ENCODE peak calls at places on chromosomes 5 and 9, in seven cellular contexts. K is esophagus muscularis mucosa, J is tibial nerve, C is T-helper 2 cell, W is astrocyte of the hippocampus, V is nucleus accumbens, N is posterior vena cava. P is an unnamed sample.

GRCh38 chr5:178627259-178627598 is 379 bp upstream of the CLK4 start:
- DNase-seq in K (no peak), J (no peak), C (no peak), W (no peak), V (no peak), N (no peak), P (no peak)

GRCh38 chr5:153824909-153825308 is 213.8 kb downstream of the FAM114A2 start:
- DNase-seq in K (no peak), J (no peak), C (no peak), W (peak), V (no peak), N (no peak), P (no peak)

GRCh38 chr5:64811050-64811640 is 42.4 kb downstream of the CWC27 start:
- DNase-seq in K (no peak), J (no peak), C (no peak), W (peak), V (no peak), N (no peak), P (peak)

GRCh38 chr9:116421006-116421538 is 266.0 kb upstream of the TRIM32 start:
- DNase-seq in K (no peak), J (no peak), C (no peak), W (no peak), V (no peak), N (no peak), P (no peak)

GRCh38 chr5:39209924-39210323 is 9.4 kb downstream of the FYB1 start:
- DNase-seq in K (no peak), J (no peak), C (peak), W (no peak), V (no peak), N (no peak), P (no peak)

GRCh38 chr5:11046160-11046559 is 285.1 kb upstream of the DAP start:
- DNase-seq in K (peak), J (no peak), C (no peak), W (no peak), V (peak), N (no peak), P (no peak)

GRCh38 chr9:135601988-135602387 is 37.4 kb downstream of the GLT6D1 start:
- DNase-seq in K (no peak), J (no peak), C (no peak), W (no peak), V (no peak), N (peak), P (no peak)

GRCh38 chr5:3301316-3301715 is 294.3 kb upstream of the IRX1 start:
- DNase-seq in K (no peak), J (no peak), C (no peak), W (no peak), V (no peak), N (peak), P (no peak)

GRCh38 chr9:130296783-130297055 is 31.2 kb downstream of the HMCN2 start:
- DNase-seq in K (no peak), J (no peak), C (no peak), W (no peak), V (no peak), N (peak), P (no peak)

GRCh38 chr9:87594218-87594617 is 96.6 kb downstream of the DAPK1 start:
- DNase-seq in K (no peak), J (no peak), C (no peak), W (no peak), V (no peak), N (no peak), P (no peak)

GRCh38 chr9:750264-750967 is 91.1 kb upstream of the DMRT1 start:
- DNase-seq in K (no peak), J (no peak), C (no peak), W (no peak), V (no peak), N (no peak), P (no peak)

GRCh38 chr5:157143127-157143959 is 678 bp upstream of the MED7 start:
- DNase-seq in K (no peak), J (peak), C (peak), W (peak), V (peak), N (peak), P (no peak)

GRCh38 chr5:88489433-88489832 is 220.8 kb upstream of the TMEM161B start:
- DNase-seq in K (no peak), J (no peak), C (no peak), W (no peak), V (no peak), N (no peak), P (no peak)

GRCh38 chr9:107874591-107875374 is 385.2 kb upstream of the KLF4 start:
- DNase-seq in K (no peak), J (no peak), C (no peak), W (no peak), V (no peak), N (no peak), P (no peak)